ENCODE peak calls at places on chromosome 19, in six cellular contexts. X is PC-3; M is right lobe of liver; N is Right ventricle myocardium superior; R is natural killer cell treated with Interleukin-12 subunit alpha and Interleukin-12 subunit beta and Interleukin-15 and Interleukin-18, amount 100 ng/mL, for 72 hours; H is body of pancreas. A is an unnamed sample.

GRCh38 chr19:17061691-17062090 is 13.6 kb downstream of the HAUS8 start:
- ATAC-seq in X (no peak), M (no peak), N (no peak), R (no peak), H (no peak), A (no peak)

GRCh38 chr19:13637664-13638063 is 126.7 kb upstream of the MRI1 start:
- ATAC-seq in X (peak), M (no peak), N (no peak), R (no peak), H (no peak), A (no peak)

GRCh38 chr19:55753401-55753800 is 5.5 kb upstream of the RFPL4A start:
- ATAC-seq in X (no peak), M (peak), N (no peak), R (no peak), H (peak), A (no peak)

GRCh38 chr19:49160450-49161189 is 3.0 kb downstream of the TRPM4 start:
- ATAC-seq in X (no peak), M (no peak), N (no peak), R (no peak), H (no peak), A (no peak)

GRCh38 chr19:29724741-29725140 is 9.7 kb upstream of the C19orf12 start:
- ATAC-seq in X (no peak), M (no peak), N (no peak), R (no peak), H (no peak), A (no peak)

GRCh38 chr19:48881741-48882657 is 9.8 kb downstream of the PPP1R15A start:
- ATAC-seq in X (peak), M (peak), N (peak), R (peak), H (peak), A (peak)

GRCh38 chr19:44992336-44993163 is 8.7 kb upstream of the RELB start:
- ATAC-seq in X (no peak), M (peak), N (no peak), R (no peak), H (no peak), A (peak)

GRCh38 chr19:47756953-47757608 is 11.7 kb downstream of the NOP53 start:
- ATAC-seq in X (no peak), M (peak), N (peak), R (no peak), H (peak), A (no peak)

GRCh38 chr19:2084993-2085720 is 11.0 kb downstream of the MOB3A start:
- ATAC-seq in X (peak), M (peak), N (peak), R (peak), H (no peak), A (peak)

GRCh38 chr19:49940482-49940791 is 11.1 kb upstream of the NUP62 start:
- ATAC-seq in X (no peak), M (no peak), N (no peak), R (no peak), H (no peak), A (no peak)

GRCh38 chr19:2546128-2547032 is 70.5 kb downstream of the GADD45B start:
- ATAC-seq in X (no peak), M (peak), N (peak), R (peak), H (no peak), A (peak)

GRCh38 chr19:4122480-4122879 is 1.4 kb downstream of the MAP2K2 start:
- ATAC-seq in X (no peak), M (no peak), N (no peak), R (no peak), H (no peak), A (no peak)

GRCh38 chr19:18006895-18007604 is 920 bp upstream of the ARRDC2 start:
- ATAC-seq in X (peak), M (peak), N (peak), R (peak), H (peak), A (peak)

GRCh38 chr19:18856385-18857126 is 24.8 kb downstream of the UPF1 start:
- ATAC-seq in X (peak), M (peak), N (no peak), R (no peak), H (no peak), A (no peak)

GRCh38 chr19:41307954-41308449 is 2.0 kb upstream of the CCDC97 start:
- ATAC-seq in X (no peak), M (no peak), N (no peak), R (no peak), H (peak), A (no peak)

GRCh38 chr19:42301646-42302204 is at the start of gene PRR19:
- ATAC-seq in X (no peak), M (peak), N (peak), R (peak), H (peak), A (peak)

GRCh38 chr19:547836-548720 is 4.2 kb downstream of the GZMM start:
- ATAC-seq in X (no peak), M (no peak), N (no peak), R (no peak), H (no peak), A (peak)

GRCh38 chr19:18776288-18776594 is 14.9 kb downstream of the COMP start:
- ATAC-seq in X (peak), M (no peak), N (no peak), R (no peak), H (no peak), A (no peak)

GRCh38 chr19:47797996-47798903 is 6.1 kb downstream of the TPRX1 start:
- ATAC-seq in X (no peak), M (no peak), N (no peak), R (no peak), H (no peak), A (no peak)

GRCh38 chr19:24159707-24160106 is 72.7 kb downstream of the ZNF254 start:
- ATAC-seq in X (no peak), M (peak), N (no peak), R (no peak), H (no peak), A (no peak)

GRCh38 chr19:14497347-14497921 is 1.5 kb upstream of the GIPC1 start:
- ATAC-seq in X (peak), M (peak), N (no peak), R (no peak), H (no peak), A (no peak)

GRCh38 chr19:42479736-42480135 is 37.0 kb upstream of the CXCL17 start:
- ATAC-seq in X (no peak), M (no peak), N (no peak), R (no peak), H (no peak), A (no peak)

GRCh38 chr19:41014643-41015042 is 23.6 kb downstream of the CYP2B6 start:
- ATAC-seq in X (no peak), M (no peak), N (no peak), R (no peak), H (no peak), A (no peak)

GRCh38 chr19:4059493-4059880 is 7.2 kb downstream of the ZBTB7A start:
- ATAC-seq in X (no peak), M (no peak), N (no peak), R (peak), H (no peak), A (peak)

GRCh38 chr19:55642153-55643002 is 1.1 kb upstream of the ZNF581 start:
- ATAC-seq in X (peak), M (peak), N (peak), R (no peak), H (no peak), A (peak)

GRCh38 chr19:16349551-16350171 is 25.0 kb downstream of the KLF2 start:
- ATAC-seq in X (no peak), M (no peak), N (peak), R (no peak), H (no peak), A (no peak)

GRCh38 chr19:39402417-39403297 is 4.0 kb upstream of the ZFP36 start:
- ATAC-seq in X (peak), M (peak), N (peak), R (peak), H (peak), A (peak)

GRCh38 chr19:46551175-46551574 is 50.0 kb upstream of the CALM3 start:
- ATAC-seq in X (no peak), M (peak), N (peak), R (no peak), H (no peak), A (no peak)

GRCh38 chr19:14916848-14917247 is 24.4 kb upstream of the OR7C2 start:
- ATAC-seq in X (peak), M (no peak), N (no peak), R (no peak), H (no peak), A (no peak)

GRCh38 chr19:2230807-2231533 is 5.2 kb downstream of the PLEKHJ1 start:
- ATAC-seq in X (no peak), M (no peak), N (no peak), R (no peak), H (no peak), A (no peak)

GRCh38 chr19:15381864-15382263 is 2.3 kb upstream of the AKAP8 start:
- ATAC-seq in X (no peak), M (no peak), N (no peak), R (no peak), H (no peak), A (no peak)

GRCh38 chr19:30536975-30537374 is 164.8 kb downstream of the ZNF536 start:
- ATAC-seq in X (no peak), M (no peak), N (no peak), R (no peak), H (no peak), A (no peak)

GRCh38 chr19:19661675-19662251 is 1.7 kb downstream of the ATP13A1 start:
- ATAC-seq in X (no peak), M (no peak), N (no peak), R (peak), H (no peak), A (peak)

A was measured in stimulated activated memory B cell treated with anti-CD40 and anti-IgM and Interleukin-4, amounts not matched to agents 10 μg/mL and 1 μg/mL and 100 μg/mL, for 72 hours.